ENCODE peak calls at places on chromosomes 6 and 20, in ten cellular contexts. A, O, X, E, S, N, Z, C, B and Y are unnamed samples. For H3K36me3, the result is how much of the 10 kb centered on the place peaks cover.

GRCh38 chr6:93210908-93211307 is 208.5 kb downstream of the EPHA7 start:
- DNase-seq in X (no peak), S (no peak), A (no peak), Z (no peak), B (no peak), N (peak), O (no peak), E (no peak), C (no peak), Y (no peak)

GRCh38 chr6:170029416-170030283 is 261.2 kb downstream of the DLL1 start:
- DNase-seq in N (no peak), Z (peak), C (peak), S (peak), E (peak), A (no peak), B (no peak), X (no peak), O (no peak), Y (no peak)

GRCh38 chr6:13355969-13356368 is 27.6 kb upstream of the TBC1D7 start:
- DNase-seq in A (no peak), E (no peak), O (no peak), Z (no peak), B (no peak), S (no peak), N (no peak), C (no peak), X (no peak), Y (peak)

GRCh38 chr6:18245642-18246041 is 18.7 kb downstream of the DEK start:
- DNase-seq in X (no peak), E (no peak), C (no peak), Z (no peak), O (no peak), B (no peak), A (no peak), N (no peak), S (no peak), Y (no peak)

GRCh38 chr6:24981385-24981758 is 45.6 kb upstream of the RIPOR2 start:
- DNase-seq in C (no peak), B (no peak), E (no peak), Z (no peak), N (peak), X (peak), S (no peak), O (peak), A (no peak), Y (no peak)

GRCh38 chr20:11675920-11676617 is 241.6 kb upstream of the BTBD3 start:
- DNase-seq in C (no peak), N (no peak), O (no peak), S (no peak), B (no peak), X (no peak), E (no peak), Z (no peak), A (no peak), Y (no peak)

GRCh38 chr20:46784450-46785127 is 75.1 kb downstream of the SLC2A10 start:
- DNase-seq in B (no peak), N (no peak), Z (no peak), X (peak), A (no peak), E (no peak), S (no peak), C (no peak), O (no peak), Y (no peak)

GRCh38 chr20:20083796-20084195 is 31.5 kb downstream of the CFAP61 start:
- DNase-seq in X (no peak), C (no peak), O (peak), N (peak), Z (no peak), S (no peak), A (no peak), E (no peak), B (no peak), Y (peak)

GRCh38 chr20:61933951-61934715 is 131.5 kb downstream of the TAF4 start:
- DNase-seq in C (no peak), N (peak), X (no peak), O (no peak), E (no peak), S (peak), A (peak), B (peak), Z (peak), Y (no peak)

GRCh38 chr20:61736001-61736635 is 329.6 kb downstream of the TAF4 start:
- DNase-seq in N (no peak), C (no peak), A (no peak), S (peak), O (no peak), Z (no peak), B (no peak), E (no peak), X (no peak), Y (no peak)

GRCh38 chr20:32898721-32899120 is 40.0 kb downstream of the EFCAB8 start:
- DNase-seq in E (no peak), N (no peak), Z (no peak), C (no peak), S (no peak), A (no peak), B (no peak), O (no peak), X (peak), Y (no peak)

GRCh38 chr6:37311666-37312473 is 41.9 kb upstream of the RNF8 start:
- DNase-seq in S (no peak), X (peak), C (no peak), B (no peak), N (no peak), E (no peak), A (no peak), O (no peak), Z (no peak), Y (no peak)

GRCh38 chr6:80638222-80639055 is 532.0 kb downstream of the BCKDHB start:
- DNase-seq in E (peak), Z (peak), N (peak), B (no peak), O (peak), S (no peak), C (peak), X (peak), A (no peak), Y (peak)

GRCh38 chr6:53974941-53975340 is 136.3 kb upstream of the MLIP start:
- DNase-seq in S (no peak), O (no peak), E (no peak), C (no peak), A (no peak), N (no peak), B (no peak), Z (no peak), X (no peak), Y (no peak)

GRCh38 chr20:669573-669972 is 6.0 kb downstream of the SCRT2 start:
- DNase-seq in Z (no peak), B (no peak), A (no peak), X (no peak), S (peak), C (no peak), N (no peak), E (no peak), O (peak), Y (no peak)

GRCh38 chr6:1498491-1499113 is 109.2 kb downstream of the FOXF2 start:
- DNase-seq in S (no peak), B (no peak), A (no peak), N (peak), C (no peak), O (no peak), X (no peak), Z (no peak), E (no peak), Y (no peak)

GRCh38 chr20:19880256-19881079 is 122.4 kb downstream of the RIN2 start:
- DNase-seq in E (no peak), A (no peak), Z (no peak), O (no peak), B (no peak), N (no peak), C (no peak), S (no peak), X (peak), Y (no peak)

GRCh38 chr6:131427441-131428051 is 145.5 kb upstream of the ARG1 start:
- DNase-seq in S (no peak), O (no peak), X (no peak), C (no peak), N (no peak), E (no peak), B (no peak), Z (no peak), A (no peak), Y (no peak)

GRCh38 chr6:28876702-28877101 is 47.1 kb downstream of the TRIM27 start:
- DNase-seq in X (no peak), O (no peak), C (no peak), N (no peak), A (no peak), B (no peak), Z (no peak), S (no peak), E (no peak), Y (no peak)

GRCh38 chr6:138572200-138572875 is 73.0 kb upstream of the NHSL1 start:
- DNase-seq in X (peak), A (peak), C (peak), Z (peak), S (no peak), N (peak), B (no peak), E (peak), O (peak), Y (peak)

GRCh38 chr6:41049548-41049947 is 3.5 kb upstream of the APOBEC2 start:
- DNase-seq in O (peak), E (no peak), B (no peak), N (no peak), Z (no peak), X (no peak), S (no peak), A (no peak), C (no peak), Y (no peak)

GRCh38 chr6:32117461-32117860 is 8.3 kb upstream of the TNXB start:
- DNase-seq in O (no peak), A (no peak), N (peak), Z (no peak), X (no peak), E (no peak), B (no peak), C (no peak), S (no peak), Y (no peak)

GRCh38 chr6:12578751-12579150 is 137.8 kb upstream of the PHACTR1 start:
- DNase-seq in A (no peak), E (no peak), O (no peak), Z (no peak), N (no peak), B (no peak), S (no peak), C (no peak), X (no peak), Y (no peak)

GRCh38 chr6:55772730-55773129 is 102.7 kb downstream of the BMP5 start:
- DNase-seq in C (no peak), B (no peak), X (no peak), N (no peak), Z (no peak), E (no peak), S (no peak), A (no peak), O (no peak), Y (no peak)

GRCh38 chr20:45336530-45337366 is 11.5 kb downstream of the SDC4 start:
- DNase-seq in C (peak), Z (peak), X (peak), B (no peak), O (no peak), N (no peak), S (no peak), A (no peak), E (peak), Y (peak)

GRCh38 chr6:13924949-13925881 is at the start of gene RNF182:
- DNase-seq in E (peak), O (no peak), B (no peak), X (no peak), S (peak), Z (no peak), C (no peak), N (peak), A (no peak), Y (peak)

GRCh38 chr6:15499591-15499990 is 163.2 kb downstream of the DTNBP1 start:
- DNase-seq in C (no peak), E (peak), A (no peak), B (no peak), S (no peak), N (no peak), X (no peak), O (no peak), Z (no peak), Y (no peak)
- H3K36me3 ChIP-seq in C (under half), E (under half), A (under half), B (under half), S (under half), N (half or more), X (under half), O (under half), Z (under half), Y (under half)

GRCh38 chr20:63619086-63619485 is 7.8 kb downstream of the GMEB2 start:
- DNase-seq in C (no peak), N (no peak), A (no peak), Z (no peak), B (no peak), O (no peak), X (no peak), E (no peak), S (peak), Y (no peak)

GRCh38 chr20:63617876-63618265 is 9.0 kb downstream of the GMEB2 start:
- DNase-seq in E (no peak), O (no peak), S (no peak), X (no peak), N (no peak), C (no peak), A (no peak), B (no peak), Z (no peak), Y (no peak)

GRCh38 chr20:63618291-63618980 is 8.5 kb downstream of the GMEB2 start:
- DNase-seq in E (no peak), C (no peak), B (no peak), Z (no peak), O (no peak), A (no peak), N (no peak), S (peak), X (no peak), Y (no peak)

GRCh38 chr20:63619505-63619904 is 7.4 kb downstream of the GMEB2 start:
- DNase-seq in N (no peak), C (no peak), E (no peak), X (no peak), O (no peak), Z (no peak), A (no peak), S (peak), B (no peak), Y (no peak)

DNA sequence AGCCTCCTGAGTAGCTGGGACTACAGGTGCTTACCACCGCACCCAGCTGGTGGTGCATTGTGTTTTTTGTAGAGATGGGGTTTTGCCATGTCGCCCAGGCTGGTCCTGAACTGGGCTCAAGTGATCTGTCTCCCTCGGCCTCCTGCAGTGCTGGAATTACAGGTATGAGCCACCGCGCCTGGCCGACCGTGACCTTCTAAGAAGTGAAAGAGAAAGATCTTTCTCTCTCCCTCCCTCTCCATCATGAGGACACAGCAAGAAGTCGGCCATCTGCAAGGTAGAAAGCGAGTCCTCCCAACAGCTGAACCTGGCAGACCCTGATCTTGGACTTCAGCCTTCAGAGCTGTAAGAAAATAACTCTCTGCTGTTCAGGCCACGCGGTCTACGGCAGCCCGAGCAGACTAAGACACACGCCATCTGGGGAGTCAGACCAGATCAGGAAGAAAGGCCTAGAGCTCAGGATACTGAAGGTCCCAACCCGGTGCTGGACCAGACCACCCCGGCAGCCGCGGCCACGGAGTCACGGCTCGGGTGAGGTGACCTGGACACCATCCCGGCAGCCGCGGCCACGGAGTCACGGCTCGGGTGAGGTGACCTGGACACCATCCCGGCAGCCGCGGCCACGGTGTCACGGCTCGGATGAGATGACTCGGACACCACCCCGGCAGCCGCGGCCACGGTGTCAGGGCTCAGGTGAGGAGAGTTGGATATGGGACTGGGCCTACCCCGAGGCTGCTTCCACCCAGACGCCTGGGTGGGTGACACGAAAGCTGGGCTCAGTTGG is 9.6 kb downstream of the GMEB2 start:
- DNase-seq in C (no peak), O (no peak), A (no peak), N (no peak), X (no peak), Z (no peak), B (no peak), S (no peak), E (no peak), Y (no peak)
- H3K36me3 ChIP-seq in C (under half), O (under half), A (half or more), N (under half), X (under half), Z (under half), B (under half), S (under half), E (under half), Y (under half)

GRCh38 chr20:41160686-41161085 is 23.3 kb downstream of the PLCG1 start:
- DNase-seq in E (no peak), A (no peak), N (no peak), B (no peak), X (no peak), Z (no peak), S (no peak), C (no peak), O (no peak), Y (no peak)
- H3K36me3 ChIP-seq in E (under half), A (half or more), N (under half), B (half or more), X (under half), Z (under half), S (under half), C (under half), O (under half), Y (under half)

DNA sequence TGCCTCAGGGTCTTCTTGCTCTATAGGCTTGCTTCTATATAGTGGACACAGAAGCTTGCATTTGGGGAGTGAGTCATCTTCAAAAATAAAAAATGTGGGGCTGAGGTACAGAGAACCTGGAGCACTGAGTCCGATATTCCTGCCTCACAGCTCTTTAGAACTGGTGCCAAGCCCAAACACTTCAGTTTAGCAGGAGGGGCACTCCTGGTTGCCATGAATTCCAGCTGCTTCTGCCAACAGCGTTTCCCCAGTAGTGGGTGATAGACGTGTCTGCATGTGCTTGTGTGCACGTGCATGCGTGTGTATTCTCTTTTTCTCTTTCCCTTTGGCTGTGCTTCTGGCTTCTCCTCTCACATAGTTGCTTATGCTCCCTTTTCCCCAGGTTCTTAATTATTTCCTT is 11.9 kb downstream of the DNPH1 start:
- DNase-seq in S (no peak), Z (no peak), N (no peak), C (no peak), A (no peak), E (no peak), B (no peak), O (no peak), X (no peak), Y (no peak)
- H3K36me3 ChIP-seq in S (under half), Z (half or more), N (under half), C (under half), A (half or more), E (under half), B (under half), O (under half), X (under half), Y (under half)

GRCh38 chr20:17940447-17940971 is 28.1 kb downstream of the SNX5 start:
- DNase-seq in S (no peak), X (no peak), C (no peak), Z (no peak), B (no peak), E (no peak), N (peak), A (no peak), O (no peak), Y (no peak)

GRCh38 chr20:17939622-17940446 is 28.8 kb downstream of the SNX5 start:
- DNase-seq in A (no peak), C (no peak), X (no peak), Z (no peak), S (no peak), E (no peak), O (no peak), N (peak), B (no peak), Y (no peak)

GRCh38 chr20:17943343-17943742 is 25.3 kb downstream of the SNX5 start:
- DNase-seq in A (no peak), B (no peak), X (no peak), N (no peak), S (no peak), O (no peak), Z (peak), C (no peak), E (no peak), Y (no peak)

GRCh38 chr20:17941826-17942196 is 26.8 kb downstream of the SNX5 start:
- DNase-seq in X (no peak), C (no peak), E (no peak), O (no peak), B (no peak), Z (no peak), A (no peak), S (no peak), N (no peak), Y (no peak)

GRCh38 chr20:17941087-17941825 is 27.3 kb downstream of the SNX5 start:
- DNase-seq in B (no peak), O (no peak), N (no peak), E (no peak), S (no peak), A (no peak), Z (no peak), X (no peak), C (no peak), Y (no peak)
- H3K36me3 ChIP-seq in B (under half), O (under half), N (half or more), E (under half), S (under half), A (half or more), Z (under half), X (half or more), C (under half), Y (under half)

GRCh38 chr6:128710305-128710704 is 172.6 kb upstream of the LAMA2 start:
- DNase-seq in O (no peak), A (no peak), C (no peak), E (no peak), S (no peak), Z (no peak), B (no peak), N (no peak), X (no peak), Y (no peak)

DNA sequence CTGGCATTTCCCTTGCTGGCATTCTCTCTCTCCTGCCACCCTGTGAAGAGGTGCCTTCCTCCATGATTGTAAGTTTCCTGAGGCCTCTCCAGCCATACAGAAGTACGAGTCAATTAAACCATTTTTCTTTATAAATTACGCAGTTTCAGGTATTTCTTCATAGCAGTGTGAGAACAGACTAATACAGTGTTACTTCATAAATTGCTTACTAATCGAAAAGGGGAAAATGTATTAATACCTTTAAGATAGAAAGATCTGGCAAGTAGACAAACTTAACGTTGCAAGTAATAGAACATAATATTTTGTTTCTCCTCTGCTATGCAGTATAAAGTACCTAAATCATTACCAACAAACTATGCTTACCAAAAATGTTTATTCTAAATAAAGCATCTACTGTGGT is 178.3 kb upstream of the LAMA2 start:
- DNase-seq in Z (no peak), A (no peak), N (no peak), O (no peak), X (no peak), S (no peak), C (no peak), B (no peak), E (no peak), Y (no peak)
- H3K36me3 ChIP-seq in Z (under half), A (under half), N (under half), O (under half), X (under half), S (under half), C (under half), B (under half), E (under half), Y (under half)